ENCODE peak calls at places on chromosomes 13 and 19, in six cellular contexts. V, Z, X, R, W and F are unnamed samples.

GRCh38 chr19:2659856-2660432 is 42.5 kb downstream of the GNG7 start:
- DNase-seq in V (no peak), Z (no peak), X (no peak), R (no peak), W (no peak), F (no peak)

GRCh38 chr13:80161219-80161618 is 179.7 kb downstream of the SPRY2 start:
- DNase-seq in V (no peak), Z (no peak), X (no peak), R (no peak), W (no peak), F (no peak)

GRCh38 chr13:113411216-113412023 is 41.9 kb downstream of the ADPRHL1 start:
- DNase-seq in V (no peak), Z (peak), X (no peak), R (peak), W (no peak), F (no peak)

GRCh38 chr13:50080856-50081105 is 65.5 kb downstream of the KCNRG start:
- DNase-seq in V (no peak), Z (no peak), X (no peak), R (no peak), W (no peak), F (no peak)

GRCh38 chr13:101773062-101773461 is 320.6 kb downstream of the ITGBL1 start:
- DNase-seq in V (peak), Z (no peak), X (no peak), R (no peak), W (no peak), F (no peak)

GRCh38 chr13:99331881-99332293 is 24.7 kb upstream of the GPR183 start:
- DNase-seq in V (no peak), Z (no peak), X (peak), R (no peak), W (no peak), F (no peak)

GRCh38 chr19:44925114-44925891 is 10.9 kb downstream of the APOC1 start:
- DNase-seq in V (peak), Z (peak), X (no peak), R (peak), W (peak), F (peak)

GRCh38 chr13:32660227-32660626 is 74.0 kb downstream of the PDS5B start:
- DNase-seq in V (no peak), Z (no peak), X (no peak), R (no peak), W (no peak), F (no peak)

GRCh38 chr13:95536629-95537241 is 15.8 kb upstream of the CLDN10 start:
- DNase-seq in V (no peak), Z (no peak), X (peak), R (no peak), W (no peak), F (no peak)

GRCh38 chr13:47499358-47500150 is 501.5 kb downstream of the SUCLA2 start:
- DNase-seq in V (no peak), Z (no peak), X (no peak), R (no peak), W (no peak), F (no peak)